ENCODE peak calls at places on chromosomes 7 and 10, in ten cellular contexts. Q is body of pancreas; C is effector memory CD4-positive, alpha-beta T cell; M is SJSA1; R is CD4-positive, CD25-positive, alpha-beta regulatory T cell; Z is aorta; W is CD8-positive, alpha-beta memory T cell; V is brain microvascular endothelial cell; O is tibial artery; E is HCT116. T is an unnamed sample.

GRCh38 chr10:61835069-61835908 is 66.2 kb upstream of the ARID5B start:
- DNase-seq in Q (peak; percentile 45), C (no peak), M (no peak), R (peak; percentile 69), Z (no peak), W (no peak), V (peak; percentile 61), O (no peak), E (peak; percentile 71), T (peak; percentile 26)

GRCh38 chr7:3404490-3404889 is 103.4 kb downstream of the SDK1 start:
- DNase-seq in Q (no peak), C (no peak), M (no peak), R (no peak), Z (no peak), W (no peak), V (peak; percentile 57), O (no peak), E (no peak), T (peak; percentile 58)

GRCh38 chr7:119256446-119257131 is 1016.4 kb upstream of the KCND2 start:
- DNase-seq in Q (no peak), C (no peak), M (no peak), R (no peak), Z (no peak), W (no peak), V (no peak), O (no peak), E (no peak), T (no peak)

GRCh38 chr7:99384523-99384922 is 10.0 kb downstream of the ARPC1B start:
- DNase-seq in Q (no peak), C (no peak), M (no peak), R (no peak), Z (no peak), W (no peak), V (no peak), O (no peak), E (no peak), T (no peak)

GRCh38 chr7:111089822-111090426 is 1.0 kb upstream of the LRRN3 start:
- DNase-seq in Q (no peak), C (no peak), M (no peak), R (peak; percentile 74), Z (no peak), W (no peak), V (peak; percentile 13), O (no peak), E (peak; percentile 34), T (peak; percentile 78)

GRCh38 chr7:139828880-139829653 is at the start of gene TBXAS1:
- DNase-seq in Q (peak; percentile 36), C (no peak), M (no peak), R (no peak), Z (peak; percentile 54), W (no peak), V (no peak), O (no peak), E (no peak), T (no peak)

GRCh38 chr10:132142396-132143161 is 44.2 kb upstream of the DPYSL4 start:
- DNase-seq in Q (peak; percentile 47), C (peak; percentile 22), M (no peak), R (peak; percentile 20), Z (peak; percentile 53), W (peak; percentile 27), V (no peak), O (no peak), E (no peak), T (peak; percentile 47)

GRCh38 chr7:91628742-91629141 is 251.8 kb downstream of the MTERF1 start:
- DNase-seq in Q (peak; percentile 32), C (no peak), M (no peak), R (no peak), Z (no peak), W (no peak), V (no peak), O (no peak), E (no peak), T (no peak)

GRCh38 chr10:133312016-133312768 is 3.5 kb downstream of the ZNF511 start:
- DNase-seq in Q (no peak), C (no peak), M (no peak), R (no peak), Z (no peak), W (no peak), V (no peak), O (no peak), E (no peak), T (no peak)

GRCh38 chr10:111990734-111991133 is 192.8 kb downstream of the GPAM start:
- DNase-seq in Q (no peak), C (no peak), M (no peak), R (no peak), Z (no peak), W (no peak), V (no peak), O (no peak), E (no peak), T (no peak)

GRCh38 chr7:157568785-157569584 is 232.2 kb downstream of the DNAJB6 start:
- DNase-seq in Q (peak; percentile 63), C (peak; percentile 16), M (no peak), R (peak; percentile 67), Z (peak; percentile 60), W (peak; percentile 65), V (peak; percentile 39), O (peak; percentile 38), E (no peak), T (no peak)

GRCh38 chr7:32506266-32507054 is 11.2 kb downstream of the AVL9 start:
- DNase-seq in Q (no peak), C (no peak), M (peak; percentile 52), R (peak; percentile 12), Z (no peak), W (no peak), V (peak; percentile 93), O (no peak), E (peak; percentile 77), T (no peak)

GRCh38 chr10:130763491-130763890 is 548.0 kb downstream of the TCERG1L start:
- DNase-seq in Q (peak; percentile 4), C (no peak), M (no peak), R (no peak), Z (no peak), W (no peak), V (no peak), O (no peak), E (no peak), T (no peak)

GRCh38 chr10:75971402-75972211 is 540.2 kb downstream of the LRMDA start:
- DNase-seq in Q (no peak), C (no peak), M (no peak), R (no peak), Z (no peak), W (no peak), V (peak; percentile 30), O (no peak), E (no peak), T (peak; percentile 27)

GRCh38 chr10:43649149-43649523 is 455 bp upstream of the ZNF32 start:
- DNase-seq in Q (no peak), C (no peak), M (no peak), R (no peak), Z (no peak), W (no peak), V (no peak), O (no peak), E (no peak), T (no peak)
- H3K27ac ChIP-seq in Q (no peak overlapping the region), C (peak overlapping the region; percentile 83), M (no peak overlapping the region), R (peak overlapping the region; percentile 74), Z (peak overlapping the region; percentile 35), W (peak overlapping the region; percentile 75), V (peak overlapping the region; percentile 73), O (peak overlapping the region; percentile 87), E (no peak overlapping the region), T (peak overlapping the region; percentile 92)

GRCh38 chr7:80771523-80771922 is 133.1 kb downstream of the CD36 start:
- DNase-seq in Q (no peak), C (no peak), M (no peak), R (no peak), Z (no peak), W (no peak), V (no peak), O (no peak), E (no peak), T (no peak)
- H3K36me3 ChIP-seq in Q (no peaks in the 10 kb centered on the region), C (no peaks in the 10 kb centered on the region), M (no peaks in the 10 kb centered on the region), R (no peaks in the 10 kb centered on the region), Z (no peaks in the 10 kb centered on the region), W (no peaks in the 10 kb centered on the region), V (peaks cover 4% of the 10 kb centered on the region), O (no peaks in the 10 kb centered on the region), E (no peaks in the 10 kb centered on the region), T (peaks cover 6% of the 10 kb centered on the region)

DNA sequence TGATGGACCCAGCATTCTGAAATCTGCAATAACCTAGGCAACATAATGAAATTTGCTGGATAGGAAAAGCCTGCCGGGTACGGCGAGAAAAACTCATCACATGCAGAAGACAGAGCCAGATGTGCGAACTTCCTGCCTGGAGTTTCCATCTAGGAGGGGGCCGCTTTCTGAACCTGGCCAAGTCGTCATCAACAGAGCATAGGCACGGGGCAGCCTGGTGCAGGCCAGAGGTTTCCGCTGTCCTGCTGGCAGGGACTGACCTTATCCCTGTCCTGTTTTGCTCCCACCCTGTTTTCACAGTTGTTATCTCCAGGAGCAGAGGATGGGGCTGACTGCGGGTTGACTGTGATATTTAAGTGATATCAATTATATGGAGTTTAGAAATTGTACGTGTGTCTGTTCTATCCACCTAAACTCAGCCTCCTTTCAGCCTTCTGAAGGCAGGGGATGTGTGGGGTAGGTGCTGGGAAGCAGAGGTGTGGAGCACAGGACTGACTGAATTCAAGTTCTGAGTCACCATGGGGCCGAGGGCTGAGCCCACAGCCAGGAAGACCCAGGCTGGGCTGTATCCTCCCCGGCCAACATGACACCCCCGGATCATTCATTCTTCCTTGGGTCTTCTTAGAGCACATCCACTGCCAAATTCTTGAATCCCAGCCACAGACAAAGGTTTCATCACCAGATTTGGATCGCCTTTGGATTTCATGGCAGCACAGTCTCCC is 27.2 kb downstream of the CCDC3 start:
- DNase-seq in Q (no peak), C (no peak), M (no peak), R (no peak), Z (no peak), W (no peak), V (no peak), O (no peak), E (no peak), T (no peak)
- H3K27ac ChIP-seq in Q (no peak overlapping the region), C (no peak overlapping the region), M (no peak overlapping the region), R (no peak overlapping the region), Z (no peak overlapping the region), W (no peak overlapping the region), V (no peak overlapping the region), O (peak overlapping the region; percentile 77), E (no peak overlapping the region), T (no peak overlapping the region)

GRCh38 chr10:78010278-78010677 is 19.0 kb downstream of the POLR3A start:
- DNase-seq in Q (no peak), C (no peak), M (no peak), R (no peak), Z (no peak), W (no peak), V (no peak), O (no peak), E (no peak), T (no peak)

GRCh38 chr10:78015546-78015945 is 13.8 kb downstream of the POLR3A start:
- DNase-seq in Q (no peak), C (no peak), M (no peak), R (no peak), Z (no peak), W (no peak), V (no peak), O (no peak), E (no peak), T (no peak)

GRCh38 chr10:78009662-78010061 is 19.7 kb downstream of the POLR3A start:
- DNase-seq in Q (no peak), C (no peak), M (no peak), R (no peak), Z (no peak), W (no peak), V (no peak), O (no peak), E (no peak), T (no peak)

GRCh38 chr10:78011065-78011464 is 18.2 kb downstream of the POLR3A start:
- DNase-seq in Q (no peak), C (no peak), M (no peak), R (no peak), Z (no peak), W (no peak), V (no peak), O (no peak), E (no peak), T (no peak)

GRCh38 chr10:78013564-78013963 is 15.8 kb downstream of the POLR3A start:
- DNase-seq in Q (no peak), C (no peak), M (no peak), R (no peak), Z (no peak), W (no peak), V (no peak), O (no peak), E (no peak), T (no peak)
- H3K36me3 ChIP-seq in Q (peaks cover 11% of the 10 kb centered on the region), C (peaks cover 92% of the 10 kb centered on the region), M (peaks cover 95% of the 10 kb centered on the region), R (peaks cover 89% of the 10 kb centered on the region), Z (peaks cover 3% of the 10 kb centered on the region), W (peaks cover 69% of the 10 kb centered on the region), V (peaks cover 85% of the 10 kb centered on the region), O (peaks cover 90% of the 10 kb centered on the region), E (peaks cover 69% of the 10 kb centered on the region), T (peaks cover 59% of the 10 kb centered on the region)

T was measured in SJCRH30.